ENCODE peak calls at places on chromosomes 5 and 9, in seven cellular contexts. One of them, this sample, is unnamed.

GRCh38 chr9:112540800-112541199 is 54.2 kb downstream of the KIAA1958 start:
- DNase-seq in CD4-positive, alpha-beta T cell: no peak
- DNase-seq in NCI-H2107: no peak
- DNase-seq in cardiac fibroblast: no peak
- DNase-seq in T-helper 17 cell: no peak
- DNase-seq in BJ: no peak
- DNase-seq in LoVo: no peak
- DNase-seq in this sample: no peak

GRCh38 chr9:89638897-89639296 is 34.1 kb downstream of the GADD45G start:
- DNase-seq in CD4-positive, alpha-beta T cell: no peak
- DNase-seq in NCI-H2107: no peak
- DNase-seq in cardiac fibroblast: no peak
- DNase-seq in T-helper 17 cell: no peak
- DNase-seq in BJ: no peak
- DNase-seq in LoVo: no peak
- DNase-seq in this sample: no peak

GRCh38 chr5:760363-761205 is 23.9 kb downstream of the ZDHHC11B start:
- DNase-seq in CD4-positive, alpha-beta T cell: no peak
- DNase-seq in NCI-H2107: no peak
- DNase-seq in cardiac fibroblast: no peak
- DNase-seq in T-helper 17 cell: no peak
- DNase-seq in BJ: no peak
- DNase-seq in LoVo: no peak
- DNase-seq in this sample: peak

GRCh38 chr9:119836036-119836435 is 466.8 kb upstream of the BRINP1 start:
- DNase-seq in CD4-positive, alpha-beta T cell: no peak
- DNase-seq in NCI-H2107: no peak
- DNase-seq in cardiac fibroblast: no peak
- DNase-seq in T-helper 17 cell: no peak
- DNase-seq in BJ: no peak
- DNase-seq in LoVo: no peak
- DNase-seq in this sample: no peak

GRCh38 chr9:37971107-37971459 is 67.2 kb upstream of the SLC25A51 start:
- DNase-seq in CD4-positive, alpha-beta T cell: no peak
- DNase-seq in NCI-H2107: no peak
- DNase-seq in cardiac fibroblast: no peak
- DNase-seq in T-helper 17 cell: no peak
- DNase-seq in BJ: no peak
- DNase-seq in LoVo: no peak
- DNase-seq in this sample: no peak

GRCh38 chr9:128894764-128895163 is 12.8 kb downstream of the LRRC8A start:
- DNase-seq in CD4-positive, alpha-beta T cell: no peak
- DNase-seq in NCI-H2107: no peak
- DNase-seq in cardiac fibroblast: no peak
- DNase-seq in T-helper 17 cell: no peak
- DNase-seq in BJ: no peak
- DNase-seq in LoVo: no peak
- DNase-seq in this sample: no peak

GRCh38 chr9:20603524-20604268 is 18.6 kb downstream of the MLLT3 start:
- DNase-seq in CD4-positive, alpha-beta T cell: no peak
- DNase-seq in NCI-H2107: no peak
- DNase-seq in cardiac fibroblast: peak
- DNase-seq in T-helper 17 cell: no peak
- DNase-seq in BJ: no peak
- DNase-seq in LoVo: no peak
- DNase-seq in this sample: no peak

GRCh38 chr5:1116977-1117376 is 5.1 kb upstream of the SLC12A7 start:
- DNase-seq in CD4-positive, alpha-beta T cell: no peak
- DNase-seq in NCI-H2107: no peak
- DNase-seq in cardiac fibroblast: no peak
- DNase-seq in T-helper 17 cell: no peak
- DNase-seq in BJ: no peak
- DNase-seq in LoVo: no peak
- DNase-seq in this sample: peak

This sample was measured in upper lobe of left lung.